ENCODE peak calls at places on chromosome X, in eight cellular contexts. M is lung; D is esophagus squamous epithelium; W is body of pancreas; H is naive thymus-derived CD4-positive, alpha-beta T cell; B is heart left ventricle; S is Karpas-422; U is CD8-positive, alpha-beta T cell. F is an unnamed sample.

GRCh38 chrX:5080812-5081211 is 1147.9 kb downstream of the NLGN4X start:
- DNase-seq in M (no peak), D (no peak), W (no peak), H (no peak), B (no peak), S (no peak), U (no peak), F (no peak)

GRCh38 chrX:10395179-10395578 is 225.2 kb downstream of the MID1 start:
- DNase-seq in M (no peak), D (no peak), W (no peak), H (no peak), B (no peak), S (no peak), U (no peak), F (no peak)

GRCh38 chrX:77768787-77769186 is 17.2 kb downstream of the ATRX start:
- DNase-seq in M (no peak), D (no peak), W (no peak), H (no peak), B (no peak), S (no peak), U (no peak), F (no peak)

GRCh38 chrX:2424317-2424716 is 76.5 kb downstream of the DHRSX start:
- DNase-seq in M (no peak), D (no peak), W (no peak), H (no peak), B (no peak), S (no peak), U (no peak), F (no peak)

GRCh38 chrX:67543818-67544217 is at the start of gene AR:
- DNase-seq in M (peak; percentile 55), D (no peak), W (peak; percentile 62), H (no peak), B (peak; percentile 66), S (no peak), U (no peak), F (no peak)

GRCh38 chrX:121308276-121308805 is 260.9 kb downstream of the GLUD2 start:
- DNase-seq in M (no peak), D (no peak), W (peak; percentile 13), H (no peak), B (peak; percentile 6), S (peak; percentile 63), U (no peak), F (no peak)

GRCh38 chrX:39196192-39197102 is 395.2 kb downstream of the MID1IP1 start:
- DNase-seq in M (no peak), D (no peak), W (peak; percentile 57), H (no peak), B (no peak), S (peak; percentile 55), U (no peak), F (peak; percentile 11)

GRCh38 chrX:148984238-148984637 is 483.8 kb downstream of the AFF2 start:
- DNase-seq in M (no peak), D (no peak), W (no peak), H (no peak), B (no peak), S (no peak), U (no peak), F (no peak)

GRCh38 chrX:31266172-31267076 is 194.6 kb upstream of the FTHL17 start:
- DNase-seq in M (peak; percentile 46), D (no peak), W (peak; percentile 81), H (no peak), B (peak; percentile 50), S (no peak), U (no peak), F (no peak)

GRCh38 chrX:53056292-53056691 is 7.7 kb downstream of the GPR173 start:
- DNase-seq in M (no peak), D (no peak), W (no peak), H (no peak), B (no peak), S (no peak), U (no peak), F (no peak)

GRCh38 chrX:54248309-54248708 is 65.3 kb upstream of the FAM120C start:
- DNase-seq in M (no peak), D (no peak), W (no peak), H (no peak), B (no peak), S (peak; percentile 68), U (no peak), F (no peak)

GRCh38 chrX:47078129-47079043 is at the start of gene RGN:
- DNase-seq in M (no peak), D (no peak), W (peak; percentile 69), H (no peak), B (peak; percentile 22), S (no peak), U (no peak), F (no peak)

GRCh38 chrX:43745938-43746721 is 90.0 kb downstream of the MAOA start:
- DNase-seq in M (no peak), D (no peak), W (no peak), H (no peak), B (no peak), S (no peak), U (no peak), F (no peak)

GRCh38 chrX:80663331-80663730 is 146.3 kb downstream of the BRWD3 start:
- DNase-seq in M (no peak), D (no peak), W (no peak), H (no peak), B (no peak), S (no peak), U (no peak), F (no peak)

GRCh38 chrX:152817082-152817744 is 13.3 kb downstream of the CETN2 start:
- DNase-seq in M (no peak), D (no peak), W (peak; percentile 40), H (no peak), B (no peak), S (peak; percentile 66), U (no peak), F (no peak)

GRCh38 chrX:42902513-42902912 is 124.5 kb upstream of the PPP1R2C start:
- DNase-seq in M (no peak), D (no peak), W (no peak), H (no peak), B (no peak), S (no peak), U (no peak), F (no peak)

DNA sequence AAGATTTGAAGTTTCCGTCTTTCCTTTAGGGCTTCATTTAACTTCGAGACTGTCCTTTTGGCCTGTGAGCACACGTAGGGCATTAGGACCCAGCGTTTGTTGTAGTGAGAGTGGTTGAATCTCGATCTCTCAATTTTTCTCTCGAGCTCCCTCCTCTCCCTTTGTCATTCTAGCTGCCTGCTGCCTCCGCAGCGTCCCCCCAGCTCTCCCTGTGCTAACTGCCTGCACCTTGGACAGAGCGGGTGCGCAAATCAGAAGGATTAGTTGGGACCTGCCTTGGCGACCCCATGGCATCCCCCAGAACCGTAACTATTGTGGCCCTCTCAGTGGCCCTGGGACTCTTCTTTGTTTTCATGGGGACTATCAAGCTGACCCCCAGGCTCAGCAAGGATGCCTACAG is at the start of gene TMEM35A:
- DNase-seq in M (no peak), D (no peak), W (no peak), H (no peak), B (no peak), S (no peak), U (no peak), F (no peak)
- H3K4me3 ChIP-seq in M (peak within 1 kb of the TSS; percentile 24), D (peak within 1 kb of the TSS; percentile 41), W (no peak within 1 kb of the TSS), H (no peak within 1 kb of the TSS), B (peak within 1 kb of the TSS; percentile 36), S (no peak within 1 kb of the TSS), U (no peak within 1 kb of the TSS), F (no peak within 1 kb of the TSS)

GRCh38 chrX:49160908-49161307 is 1.6 kb upstream of the MAGIX start:
- DNase-seq in M (no peak), D (no peak), W (no peak), H (no peak), B (no peak), S (no peak), U (no peak), F (no peak)

GRCh38 chrX:49165901-49166881 is 3.6 kb downstream of the MAGIX start:
- DNase-seq in M (peak; percentile 77), D (peak; percentile 37), W (peak; percentile 71), H (peak; percentile 63), B (peak; percentile 83), S (peak; percentile 87), U (no peak), F (peak; percentile 64)

GRCh38 chrX:49163555-49164419 is 1.2 kb downstream of the MAGIX start:
- DNase-seq in M (peak; percentile 90), D (no peak), W (peak; percentile 91), H (peak; percentile 79), B (peak; percentile 87), S (peak; percentile 91), U (no peak), F (peak; percentile 66)

GRCh38 chrX:49164589-49165360 is 2.2 kb downstream of the MAGIX start:
- DNase-seq in M (no peak), D (no peak), W (no peak), H (no peak), B (no peak), S (no peak), U (no peak), F (no peak)

DNA sequence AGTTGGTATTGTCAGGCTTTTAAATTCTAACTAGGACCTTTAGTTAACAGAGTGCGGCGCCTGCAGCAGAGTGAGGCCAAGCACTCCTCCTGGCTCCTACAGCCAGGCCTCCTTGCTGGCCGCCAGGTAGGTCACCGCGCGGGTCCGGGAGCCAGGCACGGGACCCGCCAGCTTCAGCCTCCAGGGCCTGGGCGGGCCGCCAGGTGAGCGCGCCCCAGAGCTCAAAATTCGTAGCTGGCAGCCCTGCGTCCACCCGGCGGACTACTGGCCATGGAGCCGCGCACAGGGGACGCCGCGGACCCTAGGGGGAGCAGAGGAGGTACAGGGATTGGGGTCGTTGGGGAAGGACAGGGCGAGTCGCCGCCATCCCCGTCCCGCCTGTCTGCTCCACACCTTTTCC is at the start of gene MAGIX:
- DNase-seq in M (no peak), D (no peak), W (peak; percentile 75), H (no peak), B (no peak), S (no peak), U (no peak), F (no peak)
- H3K27ac ChIP-seq in M (peak within 1 kb of the TSS; percentile 89), D (peak within 1 kb of the TSS; percentile 91), W (peak within 1 kb of the TSS; percentile 93), H (peak within 1 kb of the TSS; percentile 74), B (peak within 1 kb of the TSS; percentile 91), S (no peak within 1 kb of the TSS), U (no peak within 1 kb of the TSS), F (peak within 1 kb of the TSS; percentile 71)

GRCh38 chrX:131477498-131477897 is 66.4 kb upstream of the OR13H1 start:
- DNase-seq in M (no peak), D (no peak), W (no peak), H (no peak), B (no peak), S (no peak), U (no peak), F (no peak)
- H3K9me3 ChIP-seq in M (peaks cover 9% of the 10 kb centered on the region), D (no peaks in the 10 kb centered on the region), W (no peaks in the 10 kb centered on the region), H (no peaks in the 10 kb centered on the region), B (no peaks in the 10 kb centered on the region), S (no peaks in the 10 kb centered on the region), U (no peaks in the 10 kb centered on the region), F (no peaks in the 10 kb centered on the region)

GRCh38 chrX:109536439-109537323 is at the start of gene NXT2:
- DNase-seq in M (peak; percentile 89), D (peak; percentile 57), W (peak; percentile 93), H (peak; percentile 83), B (peak; percentile 91), S (peak; percentile 93), U (peak; percentile 68), F (peak; percentile 79)
- H3K4me3 ChIP-seq in M (peak within 1 kb of the TSS; percentile 36), D (peak within 1 kb of the TSS; percentile 58), W (no peak within 1 kb of the TSS), H (peak within 1 kb of the TSS; percentile 87), B (peak within 1 kb of the TSS; percentile 77), S (peak within 1 kb of the TSS; percentile 73), U (peak within 1 kb of the TSS; percentile 80), F (peak within 1 kb of the TSS; percentile 61)

GRCh38 chrX:129769467-129770154 is 10.1 kb upstream of the SASH3 start:
- DNase-seq in M (no peak), D (peak; percentile 7), W (no peak), H (peak; percentile 77), B (no peak), S (peak; percentile 82), U (peak; percentile 42), F (peak; percentile 61)
- H3K27ac ChIP-seq in M (no peak overlapping the region), D (no peak overlapping the region), W (no peak overlapping the region), H (peak overlapping the region; percentile 56), B (no peak overlapping the region), S (peak overlapping the region; percentile 78), U (peak overlapping the region; percentile 42), F (peak overlapping the region; percentile 53)